ENCODE peak calls at places on chromosome 15, in four cellular contexts. V is colonic mucosa, Z is fibroblast of lung, R is HepG2. Q is an unnamed sample.

GRCh38 chr15:101521563-101521962 is 32.1 kb upstream of the PCSK6 start:
- DNase-seq in V (peak), Z (no peak), R (no peak), Q (no peak)

GRCh38 chr15:72141171-72142084 is 23.2 kb downstream of the SENP8 start:
- DNase-seq in V (no peak), Z (no peak), R (peak), Q (no peak)

GRCh38 chr15:93485922-93486327 is 396.9 kb upstream of the RGMA start:
- DNase-seq in V (peak), Z (no peak), R (no peak), Q (no peak)

GRCh38 chr15:87609474-87609873 is 647.1 kb downstream of the NTRK3 start:
- DNase-seq in V (no peak), Z (peak), R (no peak), Q (peak)

GRCh38 chr15:64681424-64682024 is 93.9 kb downstream of the RBPMS2 start:
- DNase-seq in V (peak), Z (peak), R (peak), Q (peak)

GRCh38 chr15:49831206-49831965 is 210.5 kb downstream of the DTWD1 start:
- DNase-seq in V (no peak), Z (peak), R (no peak), Q (peak)

GRCh38 chr15:96356494-96357455 is 26.3 kb downstream of the NR2F2 start:
- DNase-seq in V (peak), Z (peak), R (peak), Q (peak)

GRCh38 chr15:53384417-53384816 is 375.0 kb downstream of the WDR72 start:
- DNase-seq in V (peak), Z (no peak), R (peak), Q (no peak)

GRCh38 chr15:91224750-91225380 is 124.8 kb downstream of the SV2B start:
- DNase-seq in V (peak), Z (peak), R (peak), Q (peak)

GRCh38 chr15:40598126-40598525 is 4.1 kb downstream of the KNL1 start:
- DNase-seq in V (no peak), Z (no peak), R (no peak), Q (no peak)

GRCh38 chr15:44782516-44782915 is 46.2 kb downstream of the TRIM69 start:
- DNase-seq in V (no peak), Z (no peak), R (no peak), Q (no peak)

GRCh38 chr15:68818088-68818670 is 2.5 kb downstream of the ANP32A start:
- DNase-seq in V (peak), Z (peak), R (peak), Q (peak)

GRCh38 chr15:85700767-85701166 is 94.0 kb downstream of the KLHL25 start:
- DNase-seq in V (no peak), Z (no peak), R (no peak), Q (no peak)

GRCh38 chr15:29854413-29854812 is 32.1 kb upstream of the TJP1 start:
- DNase-seq in V (no peak), Z (no peak), R (no peak), Q (peak)

GRCh38 chr15:39833515-39833981 is 50.9 kb upstream of the FSIP1 start:
- DNase-seq in V (no peak), Z (peak), R (no peak), Q (peak)

GRCh38 chr15:82856397-82857170 is 47.2 kb downstream of the WHAMM start:
- DNase-seq in V (no peak), Z (no peak), R (peak), Q (no peak)

GRCh38 chr15:39135989-39136388 is 444.9 kb upstream of the THBS1 start:
- DNase-seq in V (no peak), Z (peak), R (no peak), Q (peak)

GRCh38 chr15:101087172-101087769 is 164.6 kb downstream of the CHSY1 start:
- DNase-seq in V (no peak), Z (no peak), R (no peak), Q (no peak)

GRCh38 chr15:88834211-88834812 is 31.1 kb downstream of the ACAN start:
- DNase-seq in V (peak), Z (peak), R (no peak), Q (peak)

GRCh38 chr15:90232941-90233700 is 620 bp downstream of the CIB1 start:
- DNase-seq in V (peak), Z (peak), R (peak), Q (peak)

GRCh38 chr15:56042982-56043980 is 49.9 kb upstream of the NEDD4 start:
- DNase-seq in V (no peak), Z (no peak), R (peak), Q (no peak)

GRCh38 chr15:94327356-94327936 is 96.1 kb downstream of the MCTP2 start:
- DNase-seq in V (no peak), Z (peak), R (peak), Q (peak)

GRCh38 chr15:35669457-35670045 is 123.6 kb upstream of the DPH6 start:
- DNase-seq in V (no peak), Z (no peak), R (no peak), Q (no peak)

GRCh38 chr15:82056900-82057825 is 11.3 kb upstream of the MEX3B start:
- DNase-seq in V (no peak), Z (no peak), R (no peak), Q (no peak)

GRCh38 chr15:92636950-92637481 is 18.6 kb downstream of the FAM174B start:
- DNase-seq in V (peak), Z (no peak), R (no peak), Q (no peak)

GRCh38 chr15:63463030-63463429 is 41.4 kb upstream of the USP3 start:
- DNase-seq in V (no peak), Z (no peak), R (no peak), Q (no peak)

GRCh38 chr15:52462806-52463360 is 65.8 kb downstream of the MYO5A start:
- DNase-seq in V (no peak), Z (no peak), R (no peak), Q (no peak)

GRCh38 chr15:59595434-59595915 is 16.1 kb upstream of the GCNT3 start:
- DNase-seq in V (peak), Z (no peak), R (peak), Q (no peak)

GRCh38 chr15:59591372-59591771 is 20.2 kb upstream of the GCNT3 start:
- DNase-seq in V (no peak), Z (no peak), R (no peak), Q (no peak)

GRCh38 chr15:59594991-59595390 is 16.6 kb upstream of the GCNT3 start:
- DNase-seq in V (no peak), Z (no peak), R (no peak), Q (no peak)

GRCh38 chr15:59596640-59597039 is 14.9 kb upstream of the GCNT3 start:
- DNase-seq in V (no peak), Z (no peak), R (no peak), Q (no peak)

GRCh38 chr15:59594493-59594942 is 17.1 kb upstream of the GCNT3 start:
- DNase-seq in V (peak), Z (peak), R (peak), Q (peak)
- H3K9ac ChIP-seq in V (no peak), Z (no peak), R (peak), Q (no peak)

GRCh38 chr15:77633913-77634265 is 1.2 kb upstream of the LINGO1 start:
- DNase-seq in V (no peak), Z (no peak), R (no peak), Q (no peak)
- H3K9ac ChIP-seq in V (no peak), Z (no peak), R (no peak), Q (no peak)

GRCh38 chr15:77541421-77542181 is 91.1 kb downstream of the LINGO1 start:
- DNase-seq in V (no peak), Z (peak), R (no peak), Q (peak)
- H3K9ac ChIP-seq in V (no peak), Z (no peak), R (no peak), Q (peak)

DNA sequence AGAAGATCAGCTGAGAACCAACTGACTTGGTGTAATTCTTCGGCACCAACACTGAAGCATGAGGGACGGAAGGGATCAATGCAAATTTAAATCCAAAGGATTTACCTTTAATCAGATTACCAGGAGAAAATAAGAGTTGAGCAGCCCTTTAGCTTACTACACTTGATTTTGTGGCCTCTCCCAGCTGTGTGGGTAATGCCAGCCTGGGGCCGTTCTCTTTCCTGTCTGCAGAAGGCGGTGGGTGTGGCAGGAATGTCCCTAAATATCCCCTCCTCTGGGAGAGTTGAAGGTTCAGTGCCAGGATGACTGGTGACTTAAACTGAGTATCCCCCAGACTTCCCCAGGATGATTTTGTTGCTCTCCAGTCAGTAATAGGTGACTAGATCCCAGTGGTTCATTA is 22.9 kb downstream of the MAPKBP1 start:
- DNase-seq in V (no peak), Z (no peak), R (no peak), Q (peak)
- H3K9ac ChIP-seq in V (no peak), Z (no peak), R (no peak), Q (peak)

GRCh38 chr15:69855172-69855562 is 242.6 kb downstream of the TLE3 start:
- DNase-seq in V (no peak), Z (no peak), R (no peak), Q (no peak)
- H3K9ac ChIP-seq in V (no peak), Z (peak), R (no peak), Q (no peak)

DNA sequence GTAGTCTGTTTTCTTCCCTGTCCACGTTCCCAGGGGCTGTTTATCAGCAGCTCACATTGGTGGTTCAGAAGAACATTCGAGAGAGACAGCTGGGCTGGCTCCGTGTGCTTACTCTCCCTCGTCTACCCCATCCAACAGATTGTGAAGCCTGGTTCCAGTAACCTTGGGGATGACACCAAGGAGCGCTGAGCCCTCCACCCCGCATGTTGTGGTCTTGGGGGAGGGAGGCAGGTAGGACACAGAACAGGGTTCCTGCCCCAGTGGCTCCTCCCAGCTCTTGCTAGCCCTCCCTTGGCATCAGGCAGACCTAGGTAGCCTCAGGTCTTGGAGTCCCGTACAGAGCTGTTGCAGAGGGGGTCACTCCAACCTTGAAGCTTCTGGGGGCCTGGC is 33.1 kb downstream of the KLF13 start:
- DNase-seq in V (peak), Z (no peak), R (no peak), Q (no peak)
- H3K9ac ChIP-seq in V (peak), Z (no peak), R (no peak), Q (peak)

GRCh38 chr15:77671274-77672056 is 38.8 kb upstream of the LINGO1 start:
- DNase-seq in V (no peak), Z (no peak), R (no peak), Q (no peak)
- H3K9ac ChIP-seq in V (no peak), Z (no peak), R (no peak), Q (no peak)

GRCh38 chr15:59400103-59400813 is 27.6 kb upstream of the MYO1E start:
- DNase-seq in V (no peak), Z (no peak), R (no peak), Q (no peak)

GRCh38 chr15:59410448-59410896 is 27.5 kb upstream of the FAM81A start:
- DNase-seq in V (peak), Z (no peak), R (peak), Q (no peak)

GRCh38 chr15:59406446-59406845 is 31.5 kb upstream of the FAM81A start:
- DNase-seq in V (no peak), Z (no peak), R (no peak), Q (no peak)

GRCh38 chr15:59401810-59402569 is 29.3 kb upstream of the MYO1E start:
- DNase-seq in V (peak), Z (no peak), R (no peak), Q (no peak)

DNA sequence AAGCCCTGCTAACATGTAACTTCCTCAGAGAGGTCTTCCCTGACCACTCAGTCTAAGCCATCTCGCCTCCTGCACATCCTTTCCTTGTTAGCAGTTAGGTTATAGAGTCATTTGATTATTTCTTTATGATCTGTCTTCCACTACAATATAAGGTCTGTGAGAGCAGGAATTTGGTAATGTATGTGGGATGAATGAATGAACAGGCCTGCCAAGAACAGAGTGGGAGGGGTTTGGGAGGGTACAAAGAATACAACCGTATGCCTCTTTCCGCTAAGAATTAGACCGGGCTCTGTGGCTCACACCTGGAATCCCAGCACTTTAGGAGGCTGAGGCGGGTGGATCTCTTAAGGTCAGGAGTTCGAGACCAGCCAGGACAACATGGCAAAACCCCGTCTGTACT is 32.4 kb upstream of the MYO1E start:
- DNase-seq in V (no peak), Z (no peak), R (no peak), Q (no peak)
- H3K9ac ChIP-seq in V (no peak), Z (no peak), R (no peak), Q (no peak)

DNA sequence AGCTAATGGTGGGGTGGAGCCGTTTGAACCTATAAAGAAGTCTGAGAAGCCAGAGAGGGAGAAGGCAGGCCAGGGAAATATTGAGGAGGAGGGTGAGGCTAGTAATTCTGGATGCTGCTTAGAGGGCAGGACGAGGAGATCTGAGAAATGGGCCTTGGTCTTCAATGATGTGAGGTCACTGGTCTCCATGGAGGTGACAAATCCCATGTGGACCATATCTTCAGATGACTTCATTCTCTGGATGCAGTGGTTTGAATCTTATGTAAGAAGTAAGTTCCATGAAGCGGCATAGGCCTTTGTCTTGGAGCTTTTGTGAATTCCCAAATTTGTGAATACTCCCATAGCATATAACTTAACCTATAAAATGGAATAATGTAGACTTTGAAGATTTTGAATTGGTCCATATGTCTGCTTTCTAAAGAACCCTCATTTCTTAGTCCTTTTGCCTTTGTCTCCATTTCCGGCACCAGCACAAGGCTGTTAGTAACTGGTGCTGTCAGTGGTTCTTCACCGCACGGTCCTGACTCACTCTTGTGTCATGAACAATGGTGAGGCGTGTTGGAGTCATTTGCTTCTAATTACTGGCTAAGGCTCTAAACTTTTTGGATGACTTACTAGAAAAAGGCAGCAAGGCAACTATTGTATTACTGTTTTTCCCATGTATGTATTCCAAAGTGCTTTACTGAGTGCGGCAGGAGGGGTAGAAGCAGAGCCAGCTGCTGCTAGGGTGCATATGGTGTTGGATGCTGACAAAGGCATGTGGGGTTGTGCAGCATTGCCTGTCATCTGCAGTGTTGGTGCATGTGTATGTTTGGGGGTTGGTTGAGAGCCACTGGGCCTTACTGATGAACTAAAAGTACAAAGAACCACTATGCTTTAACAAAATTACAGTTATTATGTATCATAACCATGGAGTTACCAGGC is 279.3 kb upstream of the C2CD4B start:
- DNase-seq in V (no peak), Z (peak), R (no peak), Q (peak)
- H3K9ac ChIP-seq in V (no peak), Z (no peak), R (no peak), Q (peak)

DNA sequence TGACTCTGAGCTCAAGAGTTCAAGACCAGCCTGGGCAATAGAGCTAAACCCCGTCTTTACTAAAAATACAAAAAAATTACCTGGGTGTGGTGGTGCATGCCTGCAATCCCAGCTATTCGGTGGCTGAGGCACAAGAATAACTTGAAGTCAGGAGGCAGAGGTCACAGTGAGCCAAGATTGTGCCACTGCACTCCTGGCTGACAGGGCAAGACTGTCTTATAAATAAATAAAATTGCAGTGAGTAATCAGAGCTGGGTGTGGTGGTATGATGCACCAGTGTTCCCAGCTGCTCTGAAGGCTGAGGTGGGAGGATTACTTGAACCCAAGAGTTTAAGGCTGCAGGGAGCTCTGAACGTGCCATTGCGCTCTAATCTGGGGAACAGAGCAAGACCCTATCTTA is 55.9 kb upstream of the GCNT3 start:
- DNase-seq in V (peak), Z (peak), R (no peak), Q (peak)
- H3K9ac ChIP-seq in V (no peak), Z (no peak), R (no peak), Q (no peak)

Q was measured in adipocyte.